ENCODE peak calls at places on chromosomes 11 and 22, in four cellular contexts. E is heart right ventricle, Y is tibial nerve, N is GM12878. G is an unnamed sample. For H3K4me1, the result is how much of the 10 kb centered on the place peaks cover.

GRCh38 chr22:25998118-25998775 is 171.0 kb upstream of the SEZ6L start:
- DNase-seq in E (no peak), Y (no peak), N (no peak), G (no peak)

GRCh38 chr22:42978453-42979103 is 36.4 kb downstream of the PACSIN2 start:
- DNase-seq in E (peak), Y (no peak), N (no peak), G (no peak)

GRCh38 chr11:76008474-76008873 is 193.5 kb downstream of the UVRAG start:
- DNase-seq in E (no peak), Y (no peak), N (no peak), G (no peak)

GRCh38 chr11:44593194-44593593 is 27.7 kb downstream of the CD82 start:
- DNase-seq in E (no peak), Y (no peak), N (no peak), G (peak)

GRCh38 chr11:77200869-77201268 is 72.8 kb downstream of the MYO7A start:
- DNase-seq in E (no peak), Y (no peak), N (no peak), G (peak)

GRCh38 chr22:38346506-38346905 is 29.3 kb upstream of the CSNK1E start:
- DNase-seq in E (no peak), Y (no peak), N (no peak), G (peak)

GRCh38 chr22:17429516-17429915 is 60.3 kb downstream of the CECR2 start:
- DNase-seq in E (no peak), Y (no peak), N (no peak), G (no peak)

GRCh38 chr11:61509058-61510029 is 795 bp downstream of the LRRC10B start:
- DNase-seq in E (peak), Y (no peak), N (no peak), G (peak)

GRCh38 chr11:6219359-6219758 is 14.0 kb downstream of the C11orf42 start:
- DNase-seq in E (peak), Y (peak), N (no peak), G (peak)

GRCh38 chr11:26741036-26741435 is 19.2 kb upstream of the SLC5A12 start:
- DNase-seq in E (no peak), Y (no peak), N (no peak), G (no peak)

GRCh38 chr11:71202598-71202944 is 49.8 kb downstream of the SHANK2 start:
- DNase-seq in E (no peak), Y (no peak), N (no peak), G (no peak)

GRCh38 chr11:2830886-2831285 is 54.7 kb downstream of the CDKN1C start:
- DNase-seq in E (no peak), Y (no peak), N (no peak), G (no peak)

GRCh38 chr22:30284172-30284571 is 5.1 kb downstream of the CASTOR1 start:
- DNase-seq in E (no peak), Y (no peak), N (no peak), G (no peak)
- H3K4me1 ChIP-seq in E (under half), Y (under half), N (under half), G (under half)

GRCh38 chr11:34907934-34908593 is 8.1 kb downstream of the APIP start:
- DNase-seq in E (no peak), Y (no peak), N (no peak), G (no peak)
- H3K4me1 ChIP-seq in E (under half), Y (under half), N (under half), G (under half)

GRCh38 chr11:92225206-92225562 is 566 bp downstream of the FAT3 start:
- DNase-seq in E (no peak), Y (no peak), N (no peak), G (peak)
- H3K4me1 ChIP-seq in E (under half), Y (under half), N (under half), G (under half)

DNA sequence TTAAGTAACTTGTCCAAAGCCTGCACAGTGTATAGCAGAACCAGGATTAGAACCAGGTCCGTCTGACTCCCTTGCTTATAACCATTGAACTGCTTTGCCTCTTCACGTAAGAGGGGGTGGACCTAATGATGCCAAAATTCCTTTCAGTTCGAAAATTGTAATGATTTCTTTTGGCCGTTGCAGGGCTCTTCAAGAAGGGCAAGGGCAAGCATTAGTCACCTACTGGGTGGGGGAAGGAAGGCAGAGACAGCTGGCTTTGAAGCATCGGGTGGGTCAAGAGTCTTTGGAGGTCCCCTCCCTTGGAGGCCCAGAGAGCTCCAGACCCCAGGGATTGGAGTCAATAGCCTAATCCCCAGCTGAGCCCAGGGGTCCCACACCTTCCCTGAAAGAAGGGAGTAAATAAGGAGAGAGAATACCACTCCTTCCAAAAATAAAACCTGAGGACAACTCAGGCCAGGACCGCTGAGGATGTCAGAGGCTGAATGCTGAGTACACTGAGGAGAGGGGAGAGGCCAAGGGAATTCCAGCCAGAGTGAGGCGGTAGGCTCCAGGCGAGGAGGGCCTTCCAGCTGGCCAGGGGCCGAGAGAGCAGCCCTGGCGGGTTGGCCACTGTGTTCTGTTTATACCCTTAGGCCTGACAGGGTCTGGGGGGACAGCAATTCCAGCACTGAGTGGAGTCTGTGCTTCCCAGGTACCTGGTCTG is 14.1 kb downstream of the CREB3L1 start:
- DNase-seq in E (peak), Y (no peak), N (no peak), G (no peak)
- H3K4me1 ChIP-seq in E (half or more), Y (half or more), N (under half), G (under half)

GRCh38 chr22:28029201-28029948 is 110.3 kb upstream of the PITPNB start:
- DNase-seq in E (peak), Y (no peak), N (no peak), G (peak)
- H3K4me1 ChIP-seq in E (half or more), Y (under half), N (under half), G (under half)

GRCh38 chr11:70079691-70080090 is 1.6 kb downstream of the ANO1 start:
- DNase-seq in E (no peak), Y (no peak), N (no peak), G (peak)

GRCh38 chr11:70082829-70083228 is 4.7 kb downstream of the ANO1 start:
- DNase-seq in E (no peak), Y (no peak), N (no peak), G (no peak)

GRCh38 chr11:70078796-70079616 is 889 bp downstream of the ANO1 start:
- DNase-seq in E (no peak), Y (no peak), N (no peak), G (peak)

GRCh38 chr11:70078095-70078795 is at the start of gene ANO1:
- DNase-seq in E (peak), Y (no peak), N (no peak), G (peak)

GRCh38 chr11:70080763-70081162 is 2.6 kb downstream of the ANO1 start:
- DNase-seq in E (no peak), Y (no peak), N (no peak), G (peak)
- H3K4me1 ChIP-seq in E (under half), Y (under half), N (under half), G (half or more)

GRCh38 chr11:66216911-66217310 is 51.5 kb upstream of the RAB1B start:
- DNase-seq in E (no peak), Y (no peak), N (no peak), G (no peak)
- H3K4me1 ChIP-seq in E (under half), Y (under half), N (under half), G (under half)

GRCh38 chr22:21918466-21919185 is 34.0 kb downstream of the PPM1F start:
- DNase-seq in E (no peak), Y (no peak), N (no peak), G (no peak)
- H3K4me1 ChIP-seq in E (under half), Y (under half), N (under half), G (under half)

GRCh38 chr22:30934053-30934452 is 34.5 kb downstream of the MORC2 start:
- DNase-seq in E (no peak), Y (no peak), N (no peak), G (no peak)
- H3K4me1 ChIP-seq in E (under half), Y (under half), N (under half), G (under half)

GRCh38 chr11:133950874-133951483 is 5.8 kb downstream of the IGSF9B start:
- DNase-seq in E (peak), Y (no peak), N (no peak), G (peak)

GRCh38 chr11:133953999-133954398 is 2.8 kb downstream of the IGSF9B start:
- DNase-seq in E (no peak), Y (no peak), N (no peak), G (peak)

GRCh38 chr11:133951484-133952198 is 5.1 kb downstream of the IGSF9B start:
- DNase-seq in E (no peak), Y (no peak), N (no peak), G (peak)

GRCh38 chr11:133953571-133953970 is 3.2 kb downstream of the IGSF9B start:
- DNase-seq in E (no peak), Y (no peak), N (no peak), G (no peak)

GRCh38 chr11:133952199-133953190 is 4.3 kb downstream of the IGSF9B start:
- DNase-seq in E (no peak), Y (no peak), N (no peak), G (no peak)
- H3K4me1 ChIP-seq in E (half or more), Y (half or more), N (under half), G (half or more)